ENCODE peak calls at places on chromosomes 5 and 9, in nine cellular contexts. X, T, F, W, L, D, Z, K and Q are unnamed samples. For H3K36me3 and H3K9me3, the result is how much of the 10 kb centered on the place peaks cover.

GRCh38 chr5:50553560-50553984 is 112.5 kb upstream of the EMB start:
- DNase-seq in Z (peak), L (no peak), D (no peak), W (no peak), X (no peak), K (no peak), T (no peak), F (no peak), Q (no peak)

GRCh38 chr5:124408738-124409453 is 337.5 kb downstream of the ZNF608 start:
- DNase-seq in W (no peak), L (no peak), Z (no peak), D (no peak), T (no peak), K (no peak), X (no peak), F (no peak), Q (no peak)

GRCh38 chr9:127452481-127453092 is 1.3 kb downstream of the LRSAM1 start:
- DNase-seq in K (peak), T (no peak), D (peak), Z (peak), X (no peak), W (peak), L (peak), F (peak), Q (peak)

GRCh38 chr9:104682642-104683041 is 11.7 kb upstream of the OR13D1 start:
- DNase-seq in X (peak), Z (no peak), D (no peak), W (no peak), T (no peak), K (no peak), F (no peak), L (no peak), Q (no peak)

GRCh38 chr9:121201045-121201737 is 478 bp downstream of the RAB14 start:
- DNase-seq in W (peak), T (peak), X (no peak), D (no peak), Z (peak), L (peak), F (peak), K (no peak), Q (no peak)

GRCh38 chr5:72383280-72384205 is 63.4 kb downstream of the PTCD2 start:
- DNase-seq in K (no peak), F (no peak), X (no peak), T (no peak), Z (no peak), W (no peak), L (no peak), D (no peak), Q (no peak)

GRCh38 chr5:158822099-158822498 is 277.6 kb downstream of the EBF1 start:
- DNase-seq in F (no peak), L (no peak), D (no peak), Z (no peak), X (no peak), K (no peak), W (no peak), T (no peak), Q (no peak)

GRCh38 chr5:91487420-91487819 is 104.3 kb upstream of the ARRDC3 start:
- DNase-seq in K (no peak), D (no peak), L (no peak), T (no peak), F (no peak), W (no peak), X (no peak), Z (no peak), Q (no peak)

GRCh38 chr9:130196643-130197042 is 24.4 kb downstream of the NCS1 start:
- DNase-seq in X (no peak), W (no peak), L (peak), Z (no peak), K (no peak), T (no peak), D (no peak), F (no peak), Q (no peak)

GRCh38 chr5:107469485-107469884 is 201.3 kb downstream of the EFNA5 start:
- DNase-seq in W (no peak), F (no peak), L (no peak), K (no peak), T (no peak), Z (no peak), D (no peak), X (peak), Q (no peak)

GRCh38 chr5:38078161-38078560 is 180.2 kb upstream of the EGFLAM start:
- DNase-seq in Z (no peak), X (no peak), T (no peak), D (no peak), F (no peak), K (no peak), L (no peak), W (no peak), Q (no peak)

GRCh38 chr5:59548807-59549357 is 344.6 kb downstream of the PDE4D start:
- DNase-seq in L (peak), T (no peak), F (no peak), X (no peak), W (no peak), D (no peak), Z (no peak), K (peak), Q (no peak)

GRCh38 chr5:6712136-6712581 is 1.1 kb upstream of the TENT4A start:
- DNase-seq in T (peak), Z (no peak), X (no peak), L (peak), W (peak), K (peak), D (peak), F (peak), Q (peak)

GRCh38 chr9:115944166-115944948 is 209.2 kb upstream of the PAPPA start:
- DNase-seq in Z (peak), T (peak), K (peak), W (peak), X (no peak), D (peak), L (peak), F (peak), Q (peak)

GRCh38 chr9:109468927-109469326 is 29.2 kb downstream of the PTPN3 start:
- DNase-seq in F (no peak), T (no peak), Z (no peak), W (no peak), L (no peak), K (no peak), D (no peak), X (no peak), Q (no peak)

GRCh38 chr5:145797336-145797735 is 37.8 kb downstream of the PRELID2 start:
- DNase-seq in T (no peak), X (no peak), F (no peak), D (no peak), L (no peak), W (no peak), Z (no peak), K (no peak), Q (no peak)

GRCh38 chr9:134844821-134845220 is 35.8 kb upstream of the FCN2 start:
- DNase-seq in K (no peak), D (no peak), X (no peak), T (no peak), Z (no peak), F (no peak), L (no peak), W (no peak), Q (no peak)

GRCh38 chr5:175861337-175862130 is 9.8 kb upstream of the CPLX2 start:
- DNase-seq in F (no peak), Z (no peak), D (no peak), T (no peak), L (no peak), K (no peak), W (no peak), X (peak), Q (no peak)

GRCh38 chr9:21653091-21653490 is 149.3 kb upstream of the MTAP start:
- DNase-seq in K (no peak), X (no peak), F (no peak), T (no peak), D (no peak), L (no peak), Z (no peak), W (no peak), Q (no peak)

GRCh38 chr5:134536876-134537275 is 11.4 kb downstream of the JADE2 start:
- DNase-seq in K (no peak), W (no peak), F (no peak), T (no peak), X (no peak), D (no peak), Z (no peak), L (no peak), Q (no peak)
- H3K36me3 ChIP-seq in K (under half), W (under half), F (under half), T (under half), X (under half), D (under half), Z (under half), L (half or more), Q (under half)

GRCh38 chr5:172697123-172698121 is 56.4 kb downstream of the NEURL1B start:
- DNase-seq in K (peak), T (peak), L (peak), F (peak), X (peak), D (peak), W (peak), Z (peak), Q (peak)
- TF ChIP-seq POLR2A in K (peak), T (peak), L (no peak), F (peak), X (no peak), D (no peak), W (peak), Z (no peak), Q (no peak)

GRCh38 chr5:76438025-76438424 is 34.9 kb downstream of the IQGAP2 start:
- DNase-seq in D (no peak), W (no peak), K (no peak), Z (no peak), L (no peak), T (no peak), F (no peak), X (no peak), Q (no peak)
- H3K9me3 ChIP-seq in D (under half), W (under half), K (under half), Z (under half), L (under half), T (under half), F (under half), X (under half), Q (under half)

DNA sequence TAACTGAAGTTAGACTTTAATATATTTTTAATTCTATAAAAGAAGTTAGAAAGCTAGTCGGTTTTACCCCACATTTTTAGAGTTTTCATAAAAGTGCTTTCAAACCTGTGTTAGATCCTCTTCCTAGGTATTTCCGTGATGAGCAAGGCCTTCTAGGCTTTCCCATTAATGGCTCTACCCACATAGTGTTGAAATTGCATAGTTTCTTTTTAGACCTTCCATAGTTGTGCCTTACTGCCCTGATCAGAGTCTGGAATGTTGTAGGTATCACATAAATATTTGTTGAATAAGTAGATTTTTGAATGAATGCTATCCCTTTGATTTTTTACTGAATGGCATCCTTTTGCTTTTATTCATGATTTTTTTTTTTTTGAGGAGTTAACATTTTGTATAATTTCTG is 45.3 kb upstream of the GPR21 start:
- DNase-seq in W (no peak), T (no peak), K (no peak), Z (no peak), L (no peak), F (no peak), D (no peak), X (no peak), Q (no peak)
- H3K36me3 ChIP-seq in W (under half), T (under half), K (under half), Z (under half), L (half or more), F (half or more), D (under half), X (under half), Q (under half)

DNA sequence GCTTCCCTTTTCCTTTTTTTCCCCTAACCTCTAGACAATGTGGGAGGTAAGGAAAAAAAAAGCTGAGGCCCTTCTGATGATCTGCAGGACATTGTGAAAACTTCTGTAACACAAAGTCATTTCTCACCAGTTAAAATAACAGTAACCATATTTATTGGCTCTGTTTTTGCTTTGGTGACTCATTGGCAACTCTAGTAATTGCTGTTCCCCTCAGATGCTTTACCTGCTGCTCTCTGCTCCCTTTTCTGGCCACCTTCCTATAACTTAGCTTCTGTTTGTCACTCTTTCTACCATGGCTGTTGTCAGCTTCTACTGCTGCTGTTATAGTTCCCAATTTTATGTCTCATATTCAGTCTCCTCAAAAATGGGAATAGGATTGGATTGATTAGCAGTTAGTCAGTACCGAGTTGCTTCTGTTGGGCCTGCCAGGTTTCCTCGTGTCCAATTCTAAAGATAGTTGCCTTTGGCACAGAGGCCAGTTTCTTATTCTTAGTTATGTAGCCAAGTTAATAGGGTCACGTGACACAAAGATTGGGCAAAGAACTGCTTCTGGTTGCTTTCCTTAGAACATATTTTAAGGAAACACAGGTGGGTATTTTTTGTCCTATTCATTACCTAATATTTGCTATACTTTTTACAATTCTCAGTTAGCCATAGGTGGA is 16.8 kb downstream of the SCAMP1 start:
- DNase-seq in D (peak), L (no peak), K (peak), T (no peak), X (no peak), F (no peak), Z (no peak), W (peak), Q (no peak)
- TF ChIP-seq POLR2A in D (no peak), L (no peak), K (no peak), T (no peak), X (no peak), F (no peak), Z (no peak), W (no peak), Q (no peak)

GRCh38 chr9:102862478-102862877 is 132.7 kb upstream of the CYLC2 start:
- DNase-seq in F (no peak), L (no peak), X (no peak), Z (no peak), W (no peak), D (no peak), T (no peak), K (no peak), Q (no peak)

GRCh38 chr9:102867488-102867887 is 127.6 kb upstream of the CYLC2 start:
- DNase-seq in K (no peak), Z (no peak), W (peak), T (no peak), F (no peak), X (no peak), D (no peak), L (no peak), Q (no peak)
- H3K9me3 ChIP-seq in K (under half), Z (under half), W (under half), T (under half), F (under half), X (under half), D (under half), L (under half), Q (under half)

GRCh38 chr5:135369952-135370351 is 29.1 kb downstream of the MACROH2A1 start:
- DNase-seq in T (no peak), K (no peak), L (no peak), W (no peak), F (no peak), X (no peak), Z (no peak), D (no peak), Q (no peak)

GRCh38 chr5:135371738-135372232 is 27.2 kb downstream of the MACROH2A1 start:
- DNase-seq in K (no peak), F (no peak), Z (no peak), D (no peak), X (no peak), W (no peak), L (no peak), T (no peak), Q (no peak)

GRCh38 chr5:135375040-135375439 is 24.0 kb downstream of the MACROH2A1 start:
- DNase-seq in L (no peak), T (no peak), X (no peak), K (no peak), Z (no peak), F (no peak), D (no peak), W (no peak), Q (no peak)

GRCh38 chr5:135373747-135374515 is 25.1 kb downstream of the MACROH2A1 start:
- DNase-seq in L (no peak), X (no peak), F (no peak), K (no peak), D (no peak), Z (no peak), T (no peak), W (peak), Q (no peak)

DNA sequence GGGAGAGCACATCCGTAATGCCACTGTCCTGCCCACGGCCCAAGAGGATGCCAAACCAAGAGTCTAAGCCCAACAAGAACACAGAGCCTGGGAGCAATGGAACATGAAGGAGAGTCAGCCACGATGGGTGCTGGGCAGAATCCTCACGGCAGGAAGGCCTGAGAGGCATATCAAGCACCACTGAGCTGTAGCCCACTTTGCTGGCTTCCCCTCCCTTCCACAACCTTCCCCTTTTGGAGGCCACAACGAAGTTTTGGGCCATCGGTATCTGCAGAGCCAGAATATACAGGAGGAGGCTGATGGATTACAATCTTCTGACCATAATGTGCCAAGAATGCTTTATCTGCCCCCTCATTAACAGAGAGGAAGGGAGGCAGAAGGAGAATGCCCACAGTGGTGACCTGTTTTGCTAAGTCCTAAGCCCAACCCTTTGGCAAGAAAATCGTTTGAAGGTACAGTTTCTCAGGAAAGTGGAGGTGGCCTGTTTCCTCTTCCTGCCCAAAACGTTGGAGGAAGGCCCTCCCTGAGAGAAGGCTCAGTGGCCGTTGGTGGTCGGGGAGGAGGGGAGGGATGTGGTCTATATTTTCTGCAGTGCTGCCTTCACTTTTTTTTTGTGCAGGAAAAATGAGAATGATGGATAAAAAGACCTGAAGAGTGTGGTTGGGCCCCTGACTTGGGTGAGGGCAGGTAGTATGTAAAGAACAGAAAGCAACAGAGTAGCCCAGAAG is 26.2 kb downstream of the MACROH2A1 start:
- DNase-seq in F (no peak), Z (no peak), T (no peak), W (no peak), X (no peak), D (no peak), L (no peak), K (no peak), Q (no peak)
- H3K36me3 ChIP-seq in F (under half), Z (under half), T (under half), W (under half), X (under half), D (under half), L (half or more), K (under half), Q (under half)